ENCODE peak calls at places on chromosomes 11 and 22, in seven cellular contexts. F, J, X, T, P, U and E are unnamed samples.

GRCh38 chr11:57474751-57475115 is 14.4 kb downstream of the RTN4RL2 start:
- DNase-seq in F (no peak), J (no peak), X (no peak), T (no peak), P (peak), U (no peak), E (no peak)

GRCh38 chr22:37126383-37126782 is 16.9 kb upstream of the TMPRSS6 start:
- DNase-seq in F (peak), J (no peak), X (no peak), T (peak), P (no peak), U (no peak), E (peak)

GRCh38 chr11:46360878-46361277 is 13.6 kb downstream of the DGKZ start:
- DNase-seq in F (no peak), J (no peak), X (no peak), T (no peak), P (peak), U (no peak), E (no peak)

GRCh38 chr11:72373163-72373562 is 61.2 kb downstream of the CLPB start:
- DNase-seq in F (no peak), J (no peak), X (no peak), T (no peak), P (no peak), U (no peak), E (no peak)

GRCh38 chr11:45816614-45817013 is 11.7 kb downstream of the SLC35C1 start:
- DNase-seq in F (peak), J (no peak), X (no peak), T (no peak), P (no peak), U (no peak), E (no peak)

GRCh38 chr22:46613606-46613997 is 6.6 kb upstream of the GRAMD4 start:
- DNase-seq in F (no peak), J (no peak), X (no peak), T (no peak), P (peak), U (peak), E (peak)

GRCh38 chr11:9462172-9462799 is 1.5 kb downstream of the ZNF143 start:
- DNase-seq in F (no peak), J (no peak), X (no peak), T (no peak), P (no peak), U (peak), E (peak)

GRCh38 chr11:65789230-65790103 is 2.6 kb downstream of the OVOL1 start:
- DNase-seq in F (no peak), J (no peak), X (no peak), T (no peak), P (no peak), U (no peak), E (no peak)

GRCh38 chr22:26479792-26480610 is 3.6 kb downstream of the HPS4 start:
- DNase-seq in F (no peak), J (no peak), X (no peak), T (no peak), P (peak), U (no peak), E (peak)

GRCh38 chr22:27654536-27655445 is 146.8 kb downstream of the MN1 start:
- DNase-seq in F (no peak), J (no peak), X (no peak), T (no peak), P (no peak), U (no peak), E (no peak)

GRCh38 chr22:20550851-20551744 is 43.7 kb downstream of the MED15 start:
- DNase-seq in F (no peak), J (no peak), X (peak), T (no peak), P (no peak), U (peak), E (peak)

GRCh38 chr11:129696309-129696989 is 119.2 kb upstream of the TMEM45B start:
- DNase-seq in F (no peak), J (no peak), X (no peak), T (no peak), P (no peak), U (no peak), E (no peak)

GRCh38 chr11:100682247-100682969 is 4.7 kb upstream of the ARHGAP42 start:
- DNase-seq in F (no peak), J (no peak), X (no peak), T (peak), P (peak), U (no peak), E (peak)

GRCh38 chr11:31865606-31866300 is 54.6 kb upstream of the PAX6 start:
- DNase-seq in F (no peak), J (no peak), X (no peak), T (no peak), P (no peak), U (no peak), E (peak)

GRCh38 chr11:82527185-82527584 is 206.5 kb downstream of the FAM181B start:
- DNase-seq in F (no peak), J (no peak), X (no peak), T (no peak), P (no peak), U (no peak), E (no peak)

GRCh38 chr22:33438273-33438672 is 380.1 kb upstream of the SYN3 start:
- DNase-seq in F (no peak), J (no peak), X (peak), T (peak), P (peak), U (no peak), E (peak)

GRCh38 chr11:74992852-74993251 is 4.1 kb downstream of the NEU3 start:
- DNase-seq in F (no peak), J (no peak), X (no peak), T (no peak), P (no peak), U (peak), E (peak)

GRCh38 chr11:15327786-15328231 is 213.1 kb downstream of the INSC start:
- DNase-seq in F (peak), J (peak), X (peak), T (peak), P (peak), U (peak), E (peak)

GRCh38 chr11:108027057-108027456 is 18.4 kb downstream of the CUL5 start:
- DNase-seq in F (no peak), J (no peak), X (no peak), T (peak), P (peak), U (no peak), E (no peak)

GRCh38 chr22:48952256-48953102 is 875.2 kb downstream of the BRD1 start:
- DNase-seq in F (no peak), J (peak), X (no peak), T (no peak), P (no peak), U (no peak), E (no peak)

GRCh38 chr11:134527382-134528243 is 115.6 kb upstream of the B3GAT1 start:
- DNase-seq in F (no peak), J (no peak), X (no peak), T (no peak), P (no peak), U (no peak), E (no peak)

GRCh38 chr22:43004362-43005035 is 10.4 kb downstream of the PACSIN2 start:
- DNase-seq in F (peak), J (no peak), X (no peak), T (peak), P (peak), U (no peak), E (no peak)

GRCh38 chr22:43000441-43001175 is 14.3 kb downstream of the PACSIN2 start:
- DNase-seq in F (no peak), J (no peak), X (no peak), T (no peak), P (peak), U (no peak), E (peak)

GRCh38 chr22:43005106-43005505 is 9.8 kb downstream of the PACSIN2 start:
- DNase-seq in F (no peak), J (no peak), X (no peak), T (no peak), P (no peak), U (no peak), E (no peak)

GRCh38 chr22:43002198-43002577 is 12.8 kb downstream of the PACSIN2 start:
- DNase-seq in F (no peak), J (no peak), X (peak), T (peak), P (no peak), U (no peak), E (no peak)

DNA sequence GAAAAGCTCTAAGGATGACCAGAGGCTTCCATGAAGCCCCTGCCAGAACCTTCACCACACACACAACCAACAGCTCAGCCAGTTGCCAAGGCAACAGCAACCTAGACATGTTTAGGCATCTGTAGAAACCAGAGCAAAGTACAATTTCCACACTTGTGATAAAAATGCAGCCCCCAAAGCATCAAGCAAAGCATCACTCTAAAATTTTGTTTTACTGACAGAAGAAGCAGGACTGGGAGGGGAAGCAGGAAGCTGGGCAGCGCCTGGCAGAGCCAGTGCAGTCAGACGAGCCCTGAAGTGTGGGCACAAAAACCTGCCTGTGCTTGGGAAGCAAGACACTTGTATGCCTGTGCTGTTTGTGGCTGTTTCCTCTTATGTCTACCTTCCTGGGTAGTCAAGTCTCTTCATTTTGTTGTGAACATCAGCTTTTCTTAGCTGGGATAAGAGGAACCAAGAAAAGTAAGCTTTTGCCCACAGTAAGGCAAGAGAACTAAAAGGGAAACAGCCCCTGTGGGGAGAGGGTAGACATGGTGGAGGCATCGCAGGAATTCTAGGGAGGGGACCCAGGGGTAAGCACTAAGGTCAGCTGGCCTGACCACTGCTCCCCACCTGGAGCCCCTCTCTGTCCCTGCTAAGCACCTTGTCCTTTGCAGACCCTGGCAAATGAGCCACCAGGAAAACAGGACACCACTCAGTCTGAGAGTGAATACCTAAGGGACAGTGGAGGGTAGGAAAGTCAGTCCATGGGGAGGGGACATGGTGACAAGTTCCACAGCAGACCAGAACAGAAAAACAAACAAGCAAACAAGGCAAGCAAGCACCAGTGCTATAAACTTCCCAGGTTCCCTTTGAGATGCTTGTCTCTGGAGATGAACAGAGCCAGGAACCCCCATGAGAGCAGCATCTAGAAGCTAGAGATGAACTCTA is 13.4 kb downstream of the PACSIN2 start:
- DNase-seq in F (no peak), J (no peak), X (peak), T (no peak), P (peak), U (peak), E (peak)
- H3K4me3 ChIP-seq in F (no peak), J (no peak), X (peak), T (peak), P (no peak), U (peak), E (peak)

GRCh38 chr11:13301522-13301921 is 23.9 kb downstream of the BMAL1 start:
- DNase-seq in F (no peak), J (no peak), X (no peak), T (no peak), P (no peak), U (no peak), E (no peak)
- H3K4me3 ChIP-seq in F (no peak), J (no peak), X (no peak), T (no peak), P (no peak), U (no peak), E (no peak)

GRCh38 chr11:126585388-126586302 is 230.2 kb downstream of the ST3GAL4 start:
- DNase-seq in F (peak), J (peak), X (peak), T (peak), P (no peak), U (no peak), E (no peak)
- H3K4me3 ChIP-seq in F (no peak), J (no peak), X (peak), T (no peak), P (no peak), U (no peak), E (no peak)

GRCh38 chr11:105718641-105719040 is 108.8 kb downstream of the GRIA4 start:
- DNase-seq in F (no peak), J (no peak), X (no peak), T (no peak), P (no peak), U (no peak), E (no peak)

GRCh38 chr11:105713696-105714095 is 103.8 kb downstream of the GRIA4 start:
- DNase-seq in F (no peak), J (no peak), X (no peak), T (no peak), P (no peak), U (no peak), E (no peak)

GRCh38 chr11:105723269-105723668 is 113.4 kb downstream of the GRIA4 start:
- DNase-seq in F (no peak), J (no peak), X (no peak), T (no peak), P (no peak), U (no peak), E (no peak)

GRCh38 chr11:105720096-105720495 is 110.2 kb downstream of the GRIA4 start:
- DNase-seq in F (no peak), J (no peak), X (no peak), T (no peak), P (no peak), U (no peak), E (no peak)

GRCh38 chr11:105719073-105719846 is 109.4 kb downstream of the GRIA4 start:
- DNase-seq in F (no peak), J (no peak), X (peak), T (peak), P (no peak), U (no peak), E (peak)
- H3K4me3 ChIP-seq in F (no peak), J (no peak), X (no peak), T (no peak), P (no peak), U (no peak), E (no peak)

DNA sequence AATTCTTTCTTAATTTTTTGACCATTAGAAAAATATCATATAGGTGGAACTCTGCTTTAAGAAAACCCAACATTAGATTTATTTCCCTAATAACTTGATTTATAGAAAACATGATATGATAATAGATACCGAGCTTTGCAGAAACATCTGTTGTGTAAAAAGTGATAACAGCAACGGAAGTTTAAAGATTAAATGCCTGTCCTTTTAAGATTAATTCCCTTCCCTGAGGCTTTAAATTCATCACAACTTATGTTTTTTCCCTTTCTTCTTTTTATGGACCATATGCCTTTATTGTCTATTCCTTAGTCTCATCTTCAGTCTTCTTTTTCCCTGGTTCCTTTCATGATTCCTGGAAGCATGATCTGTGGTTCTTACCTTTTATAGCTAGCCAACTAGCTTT is 1.9 kb downstream of the USP47 start:
- DNase-seq in F (no peak), J (no peak), X (no peak), T (no peak), P (no peak), U (no peak), E (no peak)
- H3K4me3 ChIP-seq in F (peak), J (no peak), X (peak), T (peak), P (peak), U (peak), E (peak)

GRCh38 chr11:119702261-119702591 is 26.8 kb downstream of the NECTIN1 start:
- DNase-seq in F (no peak), J (no peak), X (peak), T (no peak), P (no peak), U (no peak), E (no peak)
- H3K4me3 ChIP-seq in F (no peak), J (no peak), X (no peak), T (no peak), P (no peak), U (no peak), E (no peak)

DNA sequence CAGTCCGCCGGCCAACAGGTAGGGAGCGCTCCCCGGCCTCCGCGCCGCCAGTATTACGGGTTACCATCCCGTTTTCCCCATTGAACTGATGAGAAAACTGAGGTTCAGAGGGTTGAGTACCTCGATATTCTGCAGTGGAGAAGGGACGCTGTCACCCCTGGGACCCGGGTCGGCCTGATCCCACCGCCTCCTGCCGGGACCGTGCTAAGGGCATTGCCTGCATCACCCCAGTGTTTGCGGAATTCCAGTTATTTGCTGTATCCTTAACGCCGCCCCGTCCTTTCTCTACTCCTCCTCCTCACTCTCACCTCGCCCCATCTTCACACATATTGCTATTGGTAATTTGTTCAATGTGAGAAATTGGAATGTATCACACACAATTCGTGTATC is 370 bp upstream of the A4GALT start:
- DNase-seq in F (no peak), J (no peak), X (no peak), T (no peak), P (no peak), U (no peak), E (no peak)
- H3K4me3 ChIP-seq in F (peak), J (peak), X (peak), T (peak), P (no peak), U (peak), E (peak)